ENCODE peak calls at places on chromosomes 5 and 9, in ten cellular contexts. G is PC-9; Q is naive thymus-derived CD4-positive, alpha-beta T cell; Z is MG63; J is right lobe of liver; W is mucosa of descending colon; A is effector memory CD4-positive, alpha-beta T cell; M is HCT116; H is pancreas; K is IMR-90. F is an unnamed sample.

GRCh38 chr9:8651830-8652229 is 852.3 kb upstream of the DMAC1 start:
- DNase-seq in G (no peak), Q (no peak), Z (no peak), J (no peak), W (no peak), A (no peak), M (no peak), H (no peak), K (no peak), F (no peak)

GRCh38 chr9:127587966-127588365 is 24.1 kb upstream of the STXBP1 start:
- DNase-seq in G (no peak), Q (no peak), Z (no peak), J (no peak), W (no peak), A (no peak), M (no peak), H (no peak), K (no peak), F (no peak)

GRCh38 chr5:73631500-73631899 is 5.5 kb downstream of the ARHGEF28 start:
- DNase-seq in G (no peak), Q (no peak), Z (no peak), J (no peak), W (no peak), A (no peak), M (no peak), H (peak; percentile 63), K (no peak), F (no peak)

GRCh38 chr9:137723396-137724113 is 104.8 kb downstream of the EHMT1 start:
- DNase-seq in G (no peak), Q (peak; percentile 53), Z (no peak), J (no peak), W (no peak), A (no peak), M (no peak), H (no peak), K (no peak), F (no peak)

GRCh38 chr5:140857987-140858240 is 2.2 kb downstream of the PCDHA10 start:
- DNase-seq in G (no peak), Q (no peak), Z (no peak), J (no peak), W (no peak), A (no peak), M (no peak), H (no peak), K (no peak), F (no peak)

GRCh38 chr5:179278119-179278518 is 67.1 kb downstream of the ADAMTS2 start:
- DNase-seq in G (no peak), Q (no peak), Z (no peak), J (no peak), W (no peak), A (no peak), M (no peak), H (no peak), K (peak; percentile 23), F (no peak)

GRCh38 chr5:57784106-57784505 is 301.5 kb upstream of the ACTBL2 start:
- DNase-seq in G (peak; percentile 59), Q (no peak), Z (no peak), J (no peak), W (no peak), A (no peak), M (no peak), H (no peak), K (no peak), F (no peak)

GRCh38 chr5:125267636-125268248 is 521.3 kb upstream of the ZNF608 start:
- DNase-seq in G (no peak), Q (no peak), Z (no peak), J (no peak), W (no peak), A (no peak), M (no peak), H (no peak), K (no peak), F (no peak)

GRCh38 chr9:125987420-125987819 is 240.2 kb downstream of the PBX3 start:
- DNase-seq in G (no peak), Q (no peak), Z (no peak), J (peak; percentile 18), W (no peak), A (no peak), M (no peak), H (no peak), K (no peak), F (no peak)

GRCh38 chr5:8864053-8864452 is 681.8 kb downstream of the SEMA5A start:
- DNase-seq in G (no peak), Q (no peak), Z (peak; percentile 39), J (no peak), W (no peak), A (no peak), M (no peak), H (no peak), K (peak; percentile 28), F (no peak)

GRCh38 chr5:140041492-140042421 is 1.3 kb downstream of the NRG2 start:
- DNase-seq in G (peak; percentile 85), Q (no peak), Z (peak; percentile 100), J (peak; percentile 51), W (peak; percentile 46), A (no peak), M (no peak), H (peak; percentile 95), K (peak; percentile 12), F (no peak)

GRCh38 chr5:141681695-141682641 is at the start of gene ARAP3:
- DNase-seq in G (peak; percentile 74), Q (no peak), Z (peak; percentile 95), J (peak; percentile 90), W (peak; percentile 89), A (peak; percentile 19), M (peak; percentile 40), H (peak; percentile 64), K (peak; percentile 89), F (peak; percentile 78)

GRCh38 chr5:33470544-33470943 is 29.8 kb downstream of the TARS1 start:
- DNase-seq in G (no peak), Q (no peak), Z (no peak), J (no peak), W (no peak), A (no peak), M (peak; percentile 6), H (peak; percentile 26), K (peak; percentile 60), F (no peak)

GRCh38 chr5:146630467-146630866 is 114.5 kb upstream of the GPR151 start:
- DNase-seq in G (no peak), Q (no peak), Z (no peak), J (no peak), W (no peak), A (no peak), M (no peak), H (no peak), K (no peak), F (no peak)

DNA sequence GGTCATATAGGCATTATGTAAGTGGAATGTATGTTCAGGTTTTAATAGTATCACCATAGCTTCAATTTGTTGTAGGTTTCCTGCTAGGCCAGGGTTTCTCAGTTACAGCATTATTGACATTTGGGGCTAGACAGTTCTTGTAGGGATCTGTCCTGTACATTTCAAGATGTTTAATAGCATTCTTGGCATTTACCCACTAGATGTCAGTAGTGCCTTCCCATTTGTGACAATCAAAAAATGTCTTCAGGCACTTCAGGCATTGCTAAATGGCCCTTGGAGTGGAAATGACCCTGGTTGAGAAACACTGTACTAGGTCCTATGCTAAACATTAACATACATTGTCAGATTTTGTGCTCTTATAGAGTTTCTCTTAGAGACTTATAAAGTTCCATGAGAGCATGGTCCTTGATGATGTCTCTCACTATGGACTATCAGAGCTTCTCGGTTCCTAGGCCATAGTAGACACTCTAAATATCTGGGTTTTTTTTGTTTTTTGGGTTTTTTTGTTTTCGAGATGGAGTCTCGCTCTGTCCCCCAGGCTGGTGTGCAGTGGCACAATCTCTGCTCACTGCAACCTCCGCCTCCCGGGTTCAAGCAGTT is 1.4 kb downstream of the KIF20A start:
- DNase-seq in G (peak; percentile 76), Q (peak; percentile 15), Z (no peak), J (no peak), W (no peak), A (no peak), M (peak; percentile 52), H (no peak), K (peak; percentile 64), F (peak; percentile 67)
- H3K4me3 ChIP-seq in G (peak overlapping the region; percentile 83), Q (no peak overlapping the region), Z (peak overlapping the region; percentile 84), J (no peak overlapping the region), W (no peak overlapping the region), A (no peak overlapping the region), M (peak overlapping the region; percentile 99), H (no peak overlapping the region), K (no peak overlapping the region), F (peak overlapping the region; percentile 61)

GRCh38 chr5:63919763-63920478 is 42.3 kb downstream of the HTR1A start:
- DNase-seq in G (no peak), Q (no peak), Z (no peak), J (no peak), W (no peak), A (no peak), M (no peak), H (peak; percentile 16), K (no peak), F (no peak)
- H3K36me3 ChIP-seq in G (no peaks in the 10 kb centered on the region), Q (no peaks in the 10 kb centered on the region), Z (no peaks in the 10 kb centered on the region), J (no peaks in the 10 kb centered on the region), W (no peaks in the 10 kb centered on the region), A (no peaks in the 10 kb centered on the region), M (no peaks in the 10 kb centered on the region), H (no peaks in the 10 kb centered on the region), K (no peaks in the 10 kb centered on the region), F (no peaks in the 10 kb centered on the region)

DNA sequence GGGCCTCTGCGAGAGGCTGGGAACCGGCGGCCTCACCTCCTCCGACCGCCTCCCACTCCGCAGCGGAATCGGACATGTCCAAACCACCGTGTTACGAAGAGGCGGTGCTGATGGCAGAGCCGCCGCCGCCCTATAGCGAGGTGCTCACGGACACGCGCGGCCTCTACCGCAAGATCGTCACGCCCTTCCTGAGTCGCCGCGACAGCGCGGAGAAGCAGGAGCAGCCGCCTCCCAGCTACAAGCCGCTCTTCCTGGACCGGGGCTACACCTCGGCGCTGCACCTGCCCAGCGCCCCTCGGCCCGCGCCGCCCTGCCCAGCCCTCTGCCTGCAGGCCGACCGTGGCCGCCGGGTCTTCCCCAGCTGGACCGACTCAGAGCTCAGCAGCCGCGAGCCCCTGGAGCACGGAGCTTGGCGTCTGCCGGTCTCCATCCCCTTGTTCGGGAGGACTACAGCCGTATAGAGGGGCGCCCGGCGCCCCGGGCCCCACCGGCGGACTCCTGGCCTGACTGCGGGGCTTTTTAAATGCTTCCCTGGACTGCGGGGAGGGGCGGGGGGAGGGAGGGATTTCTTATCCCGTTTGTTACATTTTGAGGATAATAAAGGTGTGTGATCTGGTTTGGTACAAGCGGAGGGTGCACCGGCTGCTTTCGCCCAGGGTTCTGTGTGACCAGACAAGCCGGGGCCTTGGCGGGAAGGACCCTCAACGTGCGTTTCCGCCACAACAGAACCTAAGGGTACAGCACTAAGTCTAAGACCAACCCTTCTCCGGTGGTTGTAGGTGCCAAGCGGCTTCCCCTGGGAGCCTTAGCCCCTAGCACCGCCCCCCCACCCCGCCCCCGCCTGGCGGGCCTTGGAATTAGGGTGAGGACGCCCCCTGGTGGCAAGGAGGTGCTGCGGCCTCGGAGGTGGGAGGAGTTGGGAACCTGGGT is 9.3 kb downstream of the PRR7 start:
- DNase-seq in G (peak; percentile 76), Q (peak; percentile 83), Z (peak; percentile 84), J (peak; percentile 92), W (peak; percentile 95), A (peak; percentile 92), M (peak; percentile 84), H (peak; percentile 89), K (peak; percentile 82), F (peak; percentile 77)
- H3K4me3 ChIP-seq in G (peak overlapping the region; percentile 77), Q (peak overlapping the region; percentile 70), Z (no peak overlapping the region), J (peak overlapping the region; percentile 66), W (peak overlapping the region; percentile 36), A (peak overlapping the region; percentile 68), M (peak overlapping the region; percentile 68), H (peak overlapping the region; percentile 38), K (peak overlapping the region; percentile 38), F (peak overlapping the region; percentile 52)

DNA sequence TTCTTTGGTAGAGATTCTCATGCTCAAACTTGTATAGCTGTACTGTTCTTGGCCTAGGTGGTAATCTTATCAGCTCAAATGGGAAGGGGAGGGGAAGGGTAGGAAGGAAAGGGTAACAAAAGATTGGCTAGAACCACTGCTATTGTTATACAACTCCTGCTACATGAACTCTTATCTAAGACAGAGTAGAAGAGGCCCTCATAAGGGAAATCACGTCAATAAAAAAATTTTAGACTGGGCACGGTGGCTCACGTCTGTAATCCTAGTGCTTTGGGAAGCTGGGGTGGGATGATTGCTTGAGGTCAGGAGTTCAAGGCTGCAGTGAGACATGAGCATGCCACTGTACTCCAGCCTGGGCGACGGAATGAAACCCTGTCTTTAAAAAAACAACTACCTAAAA is 15.9 kb downstream of the STOM start:
- DNase-seq in G (no peak), Q (no peak), Z (no peak), J (no peak), W (no peak), A (no peak), M (no peak), H (no peak), K (no peak), F (no peak)
- H3K36me3 ChIP-seq in G (no peaks in the 10 kb centered on the region), Q (no peaks in the 10 kb centered on the region), Z (peaks cover 76% of the 10 kb centered on the region), J (peaks cover 20% of the 10 kb centered on the region), W (no peaks in the 10 kb centered on the region), A (peaks cover under 1% of the 10 kb centered on the region), M (no peaks in the 10 kb centered on the region), H (no peaks in the 10 kb centered on the region), K (peaks cover 29% of the 10 kb centered on the region), F (peaks cover 68% of the 10 kb centered on the region)